ENCODE peak calls at places on chromosomes 7 and 10, in nine cellular contexts. F is HCEC 1CT; I is activated T-cell treated with anti-CD3 and anti-CD28 coated beads, Interleukin-2, amount 50 U/mL, for 72 hours; J is activated naive CD8-positive, alpha-beta T cell treated with anti-CD3 and anti-CD28 coated beads for 36 hours; A is Peyer's patch; U is amniotic epithelial cell; T is CD8-positive, alpha-beta memory T cell; N is psoas muscle; K is caudate nucleus. L is an unnamed sample.

GRCh38 chr7:101891124-101891523 is 73.7 kb downstream of the CUX1 start:
- DNase-seq in J (no peak), K (no peak), U (no peak), N (no peak), A (no peak), I (no peak), F (no peak), T (no peak), L (no peak)

GRCh38 chr10:98308602-98309365 is 40.8 kb upstream of the LOXL4 start:
- DNase-seq in I (no peak), J (no peak), A (no peak), T (no peak), N (no peak), U (no peak), K (no peak), F (no peak), L (no peak)

GRCh38 chr7:33196194-33196593 is 66.8 kb downstream of the BBS9 start:
- DNase-seq in K (no peak), J (no peak), T (no peak), N (no peak), I (no peak), F (no peak), A (no peak), U (peak), L (no peak)

GRCh38 chr7:143284591-143285453 is at the start of gene TMEM139:
- DNase-seq in J (no peak), A (no peak), I (no peak), N (no peak), U (no peak), T (no peak), F (no peak), K (no peak), L (peak)

GRCh38 chr10:58371473-58371872 is 13.7 kb upstream of the TFAM start:
- DNase-seq in F (no peak), N (no peak), A (no peak), I (no peak), K (no peak), T (no peak), U (no peak), J (no peak), L (no peak)

GRCh38 chr10:132421377-132422168 is 24.6 kb downstream of the PWWP2B start:
- DNase-seq in T (no peak), J (no peak), F (no peak), U (peak), K (no peak), I (peak), A (peak), N (peak), L (peak)

GRCh38 chr10:77949167-77949566 is 22.6 kb upstream of the DLG5 start:
- DNase-seq in I (no peak), A (no peak), F (peak), J (no peak), U (peak), N (peak), K (no peak), T (no peak), L (no peak)

GRCh38 chr10:60473557-60473956 is 83.9 kb upstream of the ANK3 start:
- DNase-seq in N (no peak), J (no peak), K (no peak), I (no peak), U (no peak), F (no peak), T (no peak), A (no peak), L (no peak)

GRCh38 chr10:132606536-132607316 is 69.1 kb downstream of the INPP5A start:
- DNase-seq in K (peak), N (peak), J (no peak), F (no peak), T (no peak), I (no peak), U (no peak), A (no peak), L (no peak)

GRCh38 chr7:30212720-30213119 is 71.7 kb upstream of the ZNRF2 start:
- DNase-seq in U (no peak), J (no peak), N (no peak), T (no peak), A (no peak), K (no peak), I (no peak), F (no peak), L (no peak)

GRCh38 chr7:79458796-79459195 is 5.3 kb upstream of the MAGI2 start:
- DNase-seq in J (no peak), N (no peak), I (no peak), U (peak), F (peak), K (no peak), T (no peak), A (no peak), L (no peak)

GRCh38 chr10:98267894-98268693 is at the start of gene LOXL4:
- DNase-seq in N (peak), A (no peak), U (no peak), I (no peak), K (no peak), F (peak), J (peak), T (peak), L (no peak)

GRCh38 chr10:112711366-112711765 is 238.7 kb upstream of the TCF7L2 start:
- DNase-seq in K (no peak), N (no peak), A (no peak), U (no peak), F (peak), J (no peak), T (no peak), I (no peak), L (no peak)

GRCh38 chr7:139568346-139568675 is 44.8 kb downstream of the CLEC2L start:
- DNase-seq in T (no peak), K (no peak), F (no peak), U (no peak), A (no peak), J (no peak), N (no peak), I (no peak), L (no peak)

GRCh38 chr10:130422366-130423324 is 286.5 kb downstream of the GLRX3 start:
- DNase-seq in U (no peak), N (no peak), A (no peak), K (no peak), I (no peak), J (no peak), T (no peak), F (no peak), L (no peak)

GRCh38 chr10:78977761-78978305 is 90.9 kb upstream of the ZMIZ1 start:
- DNase-seq in J (no peak), K (no peak), F (peak), N (peak), U (peak), I (peak), T (no peak), A (peak), L (peak)